ENCODE peak calls at places on chromosomes 4 and X, in nine cellular contexts. O is A549, R is osteocyte, X is pancreas, K is right lobe of liver, Z is GM06990, H is progenitor cell of endocrine pancreas, S is fibroblast of lung, V is RWPE1. Y is an unnamed sample.

GRCh38 chr4:60729194-60729593 is 470.9 kb upstream of the ADGRL3 start:
- DNase-seq in O (no peak), R (no peak), X (no peak), K (no peak), Z (no peak), H (no peak), S (no peak), V (peak; percentile 54), Y (no peak)

GRCh38 chrX:97704881-97705280 is 821.2 kb downstream of the RPA4 start:
- DNase-seq in O (no peak), R (no peak), X (no peak), K (no peak), Z (no peak), H (no peak), S (no peak), V (no peak), Y (no peak)

GRCh38 chr4:22593933-22594332 is 78.1 kb upstream of the ADGRA3 start:
- DNase-seq in O (no peak), R (no peak), X (no peak), K (no peak), Z (no peak), H (no peak), S (no peak), V (no peak), Y (no peak)

GRCh38 chrX:109760241-109760921 is 27.3 kb upstream of the ACSL4 start:
- DNase-seq in O (no peak), R (no peak), X (no peak), K (no peak), Z (no peak), H (no peak), S (no peak), V (no peak), Y (no peak)

GRCh38 chr4:6217716-6218381 is 17.5 kb upstream of the JAKMIP1 start:
- DNase-seq in O (no peak), R (peak; percentile 2), X (no peak), K (no peak), Z (no peak), H (no peak), S (no peak), V (no peak), Y (no peak)

GRCh38 chr4:148327683-148328082 is 114.5 kb downstream of the NR3C2 start:
- DNase-seq in O (no peak), R (no peak), X (no peak), K (no peak), Z (no peak), H (no peak), S (no peak), V (no peak), Y (no peak)

GRCh38 chrX:115533485-115533884 is 27.5 kb upstream of the PLS3 start:
- DNase-seq in O (no peak), R (no peak), X (no peak), K (no peak), Z (no peak), H (no peak), S (peak; percentile 71), V (no peak), Y (no peak)

GRCh38 chrX:105648732-105649131 is 173.6 kb upstream of the NRK start:
- DNase-seq in O (no peak), R (no peak), X (no peak), K (no peak), Z (no peak), H (no peak), S (no peak), V (no peak), Y (no peak)

GRCh38 chrX:2984342-2984741 is 22.0 kb upstream of the ARSH start:
- DNase-seq in O (peak; percentile 11), R (no peak), X (no peak), K (no peak), Z (no peak), H (no peak), S (no peak), V (no peak), Y (no peak)

GRCh38 chr4:38805530-38806145 is 1.0 kb upstream of the TLR1 start:
- DNase-seq in O (no peak), R (no peak), X (no peak), K (no peak), Z (peak; percentile 88), H (no peak), S (no peak), V (no peak), Y (no peak)

GRCh38 chrX:101823236-101823635 is 108.6 kb downstream of the ZMAT1 start:
- DNase-seq in O (no peak), R (no peak), X (no peak), K (no peak), Z (no peak), H (no peak), S (no peak), V (no peak), Y (no peak)

GRCh38 chrX:69036674-69037573 is 128.3 kb downstream of the PJA1 start:
- DNase-seq in O (no peak), R (peak; percentile 77), X (no peak), K (no peak), Z (no peak), H (no peak), S (no peak), V (no peak), Y (peak; percentile 47)

GRCh38 chr4:78764498-78764961 is 11.6 kb upstream of the BMP2K start:
- DNase-seq in O (no peak), R (no peak), X (no peak), K (no peak), Z (no peak), H (no peak), S (peak; percentile 65), V (no peak), Y (no peak)

GRCh38 chr4:23881052-23881501 is 8.8 kb downstream of the PPARGC1A start:
- DNase-seq in O (no peak), R (no peak), X (no peak), K (peak; percentile 83), Z (no peak), H (no peak), S (peak; percentile 43), V (no peak), Y (no peak)

GRCh38 chr4:88613417-88613875 is 21.2 kb downstream of the HERC3 start:
- DNase-seq in O (no peak), R (no peak), X (no peak), K (no peak), Z (no peak), H (no peak), S (no peak), V (no peak), Y (no peak)

GRCh38 chr4:53592686-53593641 is 1.7 kb upstream of the LNX1 start:
- DNase-seq in O (peak; percentile 40), R (no peak), X (peak; percentile 70), K (no peak), Z (no peak), H (peak; percentile 43), S (no peak), V (peak; percentile 69), Y (no peak)

GRCh38 chr4:53591372-53591892 is at the start of gene LNX1:
- DNase-seq in O (no peak), R (no peak), X (peak; percentile 89), K (peak; percentile 86), Z (no peak), H (peak; percentile 82), S (no peak), V (peak; percentile 66), Y (peak; percentile 79)

GRCh38 chr4:138275946-138276621 is 33.9 kb upstream of the SLC7A11 start:
- DNase-seq in O (peak; percentile 68), R (no peak), X (no peak), K (no peak), Z (no peak), H (no peak), S (peak; percentile 68), V (peak; percentile 62), Y (no peak)

GRCh38 chrX:72306085-72306801 is 529 bp upstream of the CITED1 start:
- DNase-seq in O (peak; percentile 20), R (peak; percentile 83), X (no peak), K (no peak), Z (no peak), H (no peak), S (no peak), V (peak; percentile 13), Y (no peak)

GRCh38 chr4:26871611-26872010 is 11.0 kb downstream of the STIM2 start:
- DNase-seq in O (no peak), R (no peak), X (no peak), K (no peak), Z (no peak), H (no peak), S (no peak), V (no peak), Y (no peak)
- TF ChIP-seq CTCF in O (no peak), R (no peak), X (no peak), K (no peak), Z (no peak), H (no peak), S (no peak), V (no peak), Y (no peak)

GRCh38 chr4:156956947-156957346 is 14.7 kb downstream of the PDGFC start:
- DNase-seq in O (no peak), R (no peak), X (no peak), K (no peak), Z (no peak), H (no peak), S (no peak), V (no peak), Y (no peak)
- TF ChIP-seq CTCF in O (no peak), R (no peak), X (no peak), K (no peak), Z (no peak), H (no peak), S (no peak), V (no peak), Y (no peak)

GRCh38 chr4:127188847-127189246 is 443.9 kb upstream of the INTU start:
- DNase-seq in O (peak; percentile 1), R (no peak), X (no peak), K (no peak), Z (no peak), H (no peak), S (peak; percentile 56), V (no peak), Y (no peak)
- TF ChIP-seq CTCF in O (no peak), R (peak; percentile 58), X (no peak), K (peak; percentile 6), Z (no peak), H (peak; percentile 14), S (peak; percentile 29), V (no peak), Y (no peak)

GRCh38 chrX:15471016-15471415 is 22.1 kb downstream of the PIR start:
- DNase-seq in O (peak; percentile 70), R (no peak), X (peak; percentile 71), K (peak; percentile 44), Z (no peak), H (peak; percentile 54), S (peak; percentile 64), V (peak; percentile 12), Y (no peak)
- TF ChIP-seq CTCF in O (peak; percentile 71), R (peak; percentile 91), X (peak; percentile 82), K (peak; percentile 83), Z (peak; percentile 84), H (peak; percentile 91), S (peak; percentile 76), V (peak; percentile 74), Y (peak; percentile 92)

Y was measured in type B pancreatic cell.